ENCODE peak calls at places on chromosomes 11 and 22, in six cellular contexts. One of them, this sample, is unnamed.

GRCh38 chr11:73280606-73281005 is 8.5 kb downstream of the P2RY6 start:
- DNase-seq in HFFc6: no peak
- DNase-seq in adrenal gland: peak
- DNase-seq in lower leg skin: no peak
- DNase-seq in bronchial epithelial cell: no peak
- DNase-seq in GM12865: no peak
- DNase-seq in this sample: no peak

GRCh38 chr11:11988862-11989261 is 19.6 kb downstream of the DKK3 start:
- DNase-seq in HFFc6: no peak
- DNase-seq in adrenal gland: no peak
- DNase-seq in lower leg skin: no peak
- DNase-seq in bronchial epithelial cell: no peak
- DNase-seq in GM12865: no peak
- DNase-seq in this sample: no peak

GRCh38 chr22:47629273-47629711 is 866.8 kb downstream of the TBC1D22A start:
- DNase-seq in HFFc6: no peak
- DNase-seq in adrenal gland: no peak
- DNase-seq in lower leg skin: peak
- DNase-seq in bronchial epithelial cell: no peak
- DNase-seq in GM12865: no peak
- DNase-seq in this sample: no peak

GRCh38 chr11:14012836-14013235 is 50.3 kb downstream of the SPON1 start:
- DNase-seq in HFFc6: no peak
- DNase-seq in adrenal gland: no peak
- DNase-seq in lower leg skin: no peak
- DNase-seq in bronchial epithelial cell: peak
- DNase-seq in GM12865: no peak
- DNase-seq in this sample: no peak

GRCh38 chr22:44337658-44338004 is 24.9 kb upstream of the SHISAL1 start:
- DNase-seq in HFFc6: peak
- DNase-seq in adrenal gland: peak
- DNase-seq in lower leg skin: no peak
- DNase-seq in bronchial epithelial cell: peak
- DNase-seq in GM12865: no peak
- DNase-seq in this sample: no peak

GRCh38 chr22:24232725-24233124 is 12.2 kb downstream of the GGT5 start:
- DNase-seq in HFFc6: no peak
- DNase-seq in adrenal gland: no peak
- DNase-seq in lower leg skin: no peak
- DNase-seq in bronchial epithelial cell: no peak
- DNase-seq in GM12865: no peak
- DNase-seq in this sample: no peak

GRCh38 chr22:36879775-36880174 is 19.0 kb downstream of the NCF4 start:
- DNase-seq in HFFc6: no peak
- DNase-seq in adrenal gland: no peak
- DNase-seq in lower leg skin: no peak
- DNase-seq in bronchial epithelial cell: no peak
- DNase-seq in GM12865: no peak
- DNase-seq in this sample: no peak

GRCh38 chr11:58688779-58689503 is 42.8 kb downstream of the GLYAT start:
- DNase-seq in HFFc6: peak
- DNase-seq in adrenal gland: no peak
- DNase-seq in lower leg skin: no peak
- DNase-seq in bronchial epithelial cell: peak
- DNase-seq in GM12865: no peak
- DNase-seq in this sample: no peak

GRCh38 chr11:72243567-72244316 is at the start of gene PHOX2A:
- DNase-seq in HFFc6: no peak
- DNase-seq in adrenal gland: no peak
- DNase-seq in lower leg skin: peak
- DNase-seq in bronchial epithelial cell: no peak
- DNase-seq in GM12865: no peak
- DNase-seq in this sample: no peak

GRCh38 chr11:63814383-63814736 is 1.1 kb downstream of the SPINDOC start:
- DNase-seq in HFFc6: no peak
- DNase-seq in adrenal gland: no peak
- DNase-seq in lower leg skin: no peak
- DNase-seq in bronchial epithelial cell: no peak
- DNase-seq in GM12865: peak
- DNase-seq in this sample: no peak

GRCh38 chr11:90113541-90113940 is 20.9 kb upstream of the NAALAD2 start:
- DNase-seq in HFFc6: no peak
- DNase-seq in adrenal gland: no peak
- DNase-seq in lower leg skin: no peak
- DNase-seq in bronchial epithelial cell: no peak
- DNase-seq in GM12865: no peak
- DNase-seq in this sample: no peak
- TF ChIP-seq CTCF in HFFc6: peak
- TF ChIP-seq CTCF in adrenal gland: peak
- TF ChIP-seq CTCF in lower leg skin: no peak
- TF ChIP-seq CTCF in bronchial epithelial cell: peak
- TF ChIP-seq CTCF in GM12865: no peak
- TF ChIP-seq CTCF in this sample: peak

DNA sequence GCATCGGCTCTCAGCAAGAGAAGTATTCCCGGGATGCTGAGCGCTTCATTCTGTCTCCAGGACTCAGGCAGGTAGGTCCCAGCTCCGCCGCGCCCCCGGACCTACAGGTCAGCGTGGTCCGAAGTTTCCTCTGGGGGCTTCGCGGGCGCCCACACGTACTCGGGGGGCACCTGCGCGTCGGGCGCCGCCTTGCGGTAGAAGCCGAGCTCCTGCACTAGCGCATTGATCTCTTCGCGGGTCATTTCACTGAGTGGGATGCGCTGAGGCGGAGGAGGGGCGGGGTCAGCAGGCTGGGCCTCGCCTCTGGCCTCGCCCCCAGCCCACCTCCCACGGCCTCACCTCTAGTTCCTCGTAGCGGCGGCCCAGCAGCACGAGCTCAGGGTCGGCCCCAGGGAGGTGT is 2.5 kb downstream of the SELENOM start:
- DNase-seq in HFFc6: no peak
- DNase-seq in adrenal gland: no peak
- DNase-seq in lower leg skin: peak
- DNase-seq in bronchial epithelial cell: no peak
- DNase-seq in GM12865: peak
- DNase-seq in this sample: no peak
- TF ChIP-seq CTCF in HFFc6: no peak
- TF ChIP-seq CTCF in adrenal gland: no peak
- TF ChIP-seq CTCF in lower leg skin: no peak
- TF ChIP-seq CTCF in bronchial epithelial cell: peak
- TF ChIP-seq CTCF in GM12865: peak
- TF ChIP-seq CTCF in this sample: peak

DNA sequence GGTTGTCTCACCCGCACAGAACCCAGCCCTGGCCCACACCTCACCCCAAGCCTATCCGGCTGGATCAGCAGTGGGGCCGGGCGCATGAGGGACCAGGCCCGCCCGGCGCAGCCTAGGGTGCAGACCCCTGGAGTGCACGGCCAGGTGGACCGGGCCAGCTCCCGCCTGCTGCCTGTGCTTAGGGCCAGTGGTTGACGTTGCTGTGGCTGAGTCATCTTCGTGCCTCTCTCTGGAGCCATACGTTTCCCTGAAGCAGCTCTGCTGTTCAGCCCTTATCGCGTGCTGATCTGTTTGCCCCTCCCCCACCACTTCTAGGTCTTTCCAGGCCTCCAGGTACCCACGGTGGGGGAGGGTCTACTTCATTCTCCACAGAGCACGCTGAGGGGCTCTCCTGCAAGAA is 39.5 kb downstream of the CDKN1C start:
- DNase-seq in HFFc6: no peak
- DNase-seq in adrenal gland: no peak
- DNase-seq in lower leg skin: no peak
- DNase-seq in bronchial epithelial cell: no peak
- DNase-seq in GM12865: no peak
- DNase-seq in this sample: no peak
- TF ChIP-seq CTCF in HFFc6: no peak
- TF ChIP-seq CTCF in adrenal gland: no peak
- TF ChIP-seq CTCF in lower leg skin: no peak
- TF ChIP-seq CTCF in bronchial epithelial cell: no peak
- TF ChIP-seq CTCF in GM12865: no peak
- TF ChIP-seq CTCF in this sample: no peak

GRCh38 chr11:45755281-45755859 is 49.6 kb upstream of the SLC35C1 start:
- DNase-seq in HFFc6: no peak
- DNase-seq in adrenal gland: no peak
- DNase-seq in lower leg skin: no peak
- DNase-seq in bronchial epithelial cell: no peak
- DNase-seq in GM12865: no peak
- DNase-seq in this sample: no peak
- TF ChIP-seq CTCF in HFFc6: no peak
- TF ChIP-seq CTCF in adrenal gland: no peak
- TF ChIP-seq CTCF in lower leg skin: no peak
- TF ChIP-seq CTCF in bronchial epithelial cell: no peak
- TF ChIP-seq CTCF in GM12865: no peak
- TF ChIP-seq CTCF in this sample: no peak

DNA sequence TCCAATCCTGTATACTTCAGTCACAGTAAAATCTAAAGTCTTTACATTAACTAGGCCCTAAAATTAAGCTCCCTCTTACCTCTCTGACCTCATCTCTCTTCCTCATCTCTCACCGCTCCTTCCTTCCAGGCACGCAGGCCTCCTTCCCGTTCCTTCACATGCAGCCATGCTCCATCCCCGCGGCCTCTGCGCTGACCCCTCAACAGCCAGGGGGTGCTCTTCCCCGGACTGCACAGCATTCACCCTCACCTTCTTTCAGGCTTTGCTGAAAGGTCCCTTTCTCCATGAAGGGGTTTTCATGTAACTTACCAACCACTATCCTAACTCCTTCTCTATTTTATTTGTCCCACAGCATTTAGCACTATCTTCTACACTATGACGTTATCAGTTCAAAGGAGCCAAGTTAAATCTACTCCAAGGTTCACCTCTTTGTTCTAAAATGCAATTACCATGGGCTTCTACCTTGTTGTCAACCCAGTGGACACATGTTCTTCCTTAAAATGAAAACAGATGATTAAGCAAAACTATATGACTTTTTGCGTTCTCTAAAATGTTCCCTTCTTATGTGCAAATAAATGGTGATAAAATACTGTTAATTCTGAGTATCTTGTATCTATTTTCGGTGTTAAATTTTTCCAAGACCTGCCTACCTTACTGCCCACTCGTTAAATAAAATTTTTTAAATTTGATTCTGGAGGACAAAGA is 57.8 kb upstream of the APOA1 start:
- DNase-seq in HFFc6: no peak
- DNase-seq in adrenal gland: no peak
- DNase-seq in lower leg skin: peak
- DNase-seq in bronchial epithelial cell: peak
- DNase-seq in GM12865: peak
- DNase-seq in this sample: no peak
- TF ChIP-seq CTCF in HFFc6: peak
- TF ChIP-seq CTCF in adrenal gland: peak
- TF ChIP-seq CTCF in lower leg skin: no peak
- TF ChIP-seq CTCF in bronchial epithelial cell: peak
- TF ChIP-seq CTCF in GM12865: peak
- TF ChIP-seq CTCF in this sample: peak

GRCh38 chr11:66330931-66331330 is 5.3 kb downstream of the RIN1 start:
- DNase-seq in HFFc6: no peak
- DNase-seq in adrenal gland: no peak
- DNase-seq in lower leg skin: peak
- DNase-seq in bronchial epithelial cell: no peak
- DNase-seq in GM12865: no peak
- DNase-seq in this sample: peak
- TF ChIP-seq CTCF in HFFc6: peak
- TF ChIP-seq CTCF in adrenal gland: no peak
- TF ChIP-seq CTCF in lower leg skin: no peak
- TF ChIP-seq CTCF in bronchial epithelial cell: no peak
- TF ChIP-seq CTCF in GM12865: no peak
- TF ChIP-seq CTCF in this sample: no peak